ENCODE peak calls at places on chromosomes 2 and 18, in six cellular contexts. S is RWPE1, H is mesendoderm, E is heart left ventricle, J is A549, Z is thoracic aorta. C is an unnamed sample.
A peak's percentile ranks its signal among the peaks of the same experiment; 100 is the strongest.

GRCh38 chr2:62304429-62305417 is 108.8 kb downstream of the B3GNT2 start:
- DNase-seq in Z (peak; percentile 34), H (peak; percentile 92), E (peak; percentile 67), S (peak; percentile 38), J (no peak), C (peak; percentile 72)

GRCh38 chr2:68663371-68664156 is 20.2 kb downstream of the PROKR1 start:
- DNase-seq in Z (no peak), J (no peak), E (no peak), H (no peak), S (no peak), C (no peak)

GRCh38 chr2:68813596-68813995 is 57.6 kb downstream of the BMP10 start:
- DNase-seq in S (no peak), E (no peak), Z (no peak), J (no peak), H (no peak), C (no peak)

GRCh38 chr2:127610561-127610960 is 35.4 kb upstream of the GPR17 start:
- DNase-seq in H (no peak), J (no peak), E (no peak), S (no peak), Z (no peak), C (no peak)

GRCh38 chr18:70422061-70422965 is 133.5 kb downstream of the SOCS6 start:
- DNase-seq in E (peak; percentile 72), H (peak; percentile 67), J (peak; percentile 67), S (peak; percentile 87), Z (peak; percentile 52), C (peak; percentile 69)

GRCh38 chr2:180291552-180292421 is 284.7 kb upstream of the CWC22 start:
- DNase-seq in Z (no peak), E (no peak), S (peak; percentile 31), J (peak; percentile 4), H (no peak), C (no peak)

GRCh38 chr2:226771067-226771466 is 28.6 kb downstream of the IRS1 start:
- DNase-seq in J (no peak), E (peak; percentile 38), S (no peak), Z (no peak), H (no peak), C (peak; percentile 20)

GRCh38 chr2:96143231-96143847 is 1.9 kb downstream of the DUSP2 start:
- DNase-seq in H (no peak), J (no peak), E (no peak), S (no peak), Z (no peak), C (no peak)

GRCh38 chr2:61566566-61566965 is 28.4 kb upstream of the XPO1 start:
- DNase-seq in Z (no peak), S (no peak), E (no peak), H (no peak), J (no peak), C (no peak)

GRCh38 chr2:96205238-96205637 is 3.4 kb downstream of the STARD7 start:
- DNase-seq in H (no peak), E (no peak), J (no peak), S (no peak), Z (no peak), C (no peak)

GRCh38 chr2:71122917-71123316 is 7.1 kb downstream of the MCEE start:
- DNase-seq in H (no peak), S (peak; percentile 8), Z (no peak), J (no peak), E (no peak), C (no peak)

GRCh38 chr2:68943581-68944568 is 8.8 kb downstream of the GKN2 start:
- DNase-seq in J (peak; percentile 66), E (peak; percentile 44), Z (no peak), S (peak; percentile 55), H (peak; percentile 83), C (peak; percentile 15)

GRCh38 chr2:221465776-221466175 is 106.3 kb downstream of the EPHA4 start:
- DNase-seq in J (no peak), E (no peak), S (no peak), H (no peak), Z (no peak), C (no peak)

GRCh38 chr18:22846088-22846683 is 86.9 kb upstream of the RBBP8 start:
- DNase-seq in E (no peak), Z (no peak), J (peak; percentile 26), H (no peak), S (no peak), C (no peak)

GRCh38 chr2:120734930-120735611 is 597 bp upstream of the GLI2 start:
- DNase-seq in Z (no peak), S (no peak), J (no peak), E (no peak), H (no peak), C (no peak)

GRCh38 chr2:120167272-120167671 is 55.9 kb downstream of the TMEM185B start:
- DNase-seq in E (no peak), J (no peak), S (no peak), H (no peak), Z (no peak), C (no peak)

GRCh38 chr18:63365909-63366269 is 1.1 kb downstream of the KDSR start:
- DNase-seq in S (no peak), Z (no peak), H (no peak), J (peak; percentile 3), E (no peak), C (no peak)

GRCh38 chr18:77000527-77000926 is 132.1 kb downstream of the MBP start:
- DNase-seq in J (peak; percentile 23), H (peak; percentile 23), E (peak; percentile 52), S (peak; percentile 53), Z (no peak), C (peak; percentile 58)

GRCh38 chr2:169363570-169364150 is 1.3 kb upstream of the LRP2 start:
- DNase-seq in Z (no peak), E (peak; percentile 9), S (no peak), H (peak; percentile 53), J (peak; percentile 22), C (no peak)

GRCh38 chr2:191539068-191539467 is 138.9 kb upstream of the NABP1 start:
- DNase-seq in E (no peak), J (peak; percentile 29), H (peak; percentile 46), S (peak; percentile 44), Z (no peak), C (no peak)

GRCh38 chr18:26771524-26771923 is 94.0 kb downstream of the AQP4 start:
- DNase-seq in S (no peak), J (no peak), H (peak; percentile 54), Z (no peak), E (no peak), C (no peak)

GRCh38 chr2:77479395-77479794 is 42.8 kb downstream of the LRRTM4 start:
- DNase-seq in E (no peak), J (no peak), Z (no peak), H (no peak), S (no peak), C (no peak)

GRCh38 chr2:169767243-169767888 is 31.3 kb upstream of the SSB start:
- DNase-seq in S (peak; percentile 52), E (peak; percentile 44), J (peak; percentile 28), H (peak; percentile 45), Z (peak; percentile 35), C (no peak)

GRCh38 chr2:159292157-159292556 is 5.7 kb upstream of the WDSUB1 start:
- DNase-seq in H (peak; percentile 50), E (no peak), Z (no peak), J (no peak), S (no peak), C (no peak)

GRCh38 chr2:45855374-45855773 is 203.9 kb downstream of the PRKCE start:
- DNase-seq in Z (no peak), S (no peak), J (no peak), E (no peak), H (no peak), C (no peak)

GRCh38 chr2:187575081-187576067 is 21.1 kb upstream of the TFPI start:
- DNase-seq in Z (no peak), S (no peak), H (peak; percentile 40), E (no peak), J (no peak), C (no peak)

GRCh38 chr2:3633089-3633981 is 24.7 kb upstream of the ALLC start:
- DNase-seq in J (no peak), S (peak; percentile 85), Z (no peak), H (no peak), E (peak; percentile 8), C (no peak)

GRCh38 chr2:240452471-240453256 is 17.2 kb downstream of the GPC1 start:
- DNase-seq in H (peak; percentile 50), E (peak; percentile 72), J (peak; percentile 66), Z (no peak), S (peak; percentile 68), C (peak; percentile 81)
- H3K27ac ChIP-seq in H (no peak overlapping the region), E (no peak overlapping the region), J (peak overlapping the region; percentile 92), Z (no peak overlapping the region), S (peak overlapping the region; percentile 100), C (no peak overlapping the region)

DNA sequence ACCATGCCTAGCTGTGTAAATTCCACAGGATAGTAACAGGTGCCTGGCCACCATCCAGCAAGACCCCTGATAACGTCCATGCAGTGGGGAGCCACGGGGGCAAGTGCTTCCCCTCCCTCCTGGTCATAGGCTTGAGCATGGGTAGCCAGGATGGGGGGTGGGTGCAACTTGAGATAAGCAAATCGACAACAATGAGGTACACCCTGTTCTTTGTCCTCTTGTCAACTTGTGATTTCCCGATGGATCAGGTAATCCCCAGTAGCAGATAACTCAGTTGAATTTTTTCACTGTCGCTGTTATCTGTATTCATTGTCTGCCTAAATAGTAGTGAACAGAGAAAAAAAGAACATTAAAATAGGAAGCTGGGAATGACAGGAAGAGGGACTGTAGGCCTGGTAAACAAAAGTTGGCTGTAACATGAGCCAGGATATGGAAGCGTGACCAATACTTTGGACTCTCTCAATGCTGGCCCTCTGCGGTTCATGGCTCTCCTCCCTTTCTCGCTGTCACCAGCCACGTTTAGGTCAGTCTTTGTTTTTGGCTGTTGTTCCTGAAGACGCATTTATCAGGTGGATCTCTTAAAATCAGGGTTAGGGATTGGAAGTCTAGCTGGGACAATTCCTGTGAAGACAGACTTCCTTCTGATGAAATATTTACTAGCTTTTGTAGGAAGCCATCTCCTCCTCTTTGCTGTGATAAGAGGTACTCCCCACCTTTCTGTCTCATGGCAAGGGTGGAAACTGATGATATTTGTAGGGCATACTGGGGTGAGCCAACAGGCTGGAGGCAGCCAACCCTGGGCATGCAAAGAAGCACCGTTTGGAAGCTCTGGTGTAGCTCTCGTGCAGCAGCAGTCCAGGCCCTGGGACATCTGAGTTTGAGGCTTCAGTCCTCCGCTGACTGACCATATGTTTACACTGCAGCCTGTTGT is 42.4 kb downstream of the TCF7L1 start:
- DNase-seq in H (peak; percentile 84), J (no peak), S (no peak), E (peak; percentile 32), Z (no peak), C (peak; percentile 43)
- H3K27ac ChIP-seq in H (peak overlapping the region; percentile 28), J (no peak overlapping the region), S (no peak overlapping the region), E (peak overlapping the region; percentile 71), Z (no peak overlapping the region), C (peak overlapping the region; percentile 35)

GRCh38 chr18:48473816-48474215 is 64.6 kb upstream of the ZBTB7C start:
- DNase-seq in S (no peak), Z (no peak), J (no peak), H (no peak), E (no peak), C (no peak)
- H3K27ac ChIP-seq in S (no peak overlapping the region), Z (no peak overlapping the region), J (no peak overlapping the region), H (no peak overlapping the region), E (no peak overlapping the region), C (no peak overlapping the region)

DNA sequence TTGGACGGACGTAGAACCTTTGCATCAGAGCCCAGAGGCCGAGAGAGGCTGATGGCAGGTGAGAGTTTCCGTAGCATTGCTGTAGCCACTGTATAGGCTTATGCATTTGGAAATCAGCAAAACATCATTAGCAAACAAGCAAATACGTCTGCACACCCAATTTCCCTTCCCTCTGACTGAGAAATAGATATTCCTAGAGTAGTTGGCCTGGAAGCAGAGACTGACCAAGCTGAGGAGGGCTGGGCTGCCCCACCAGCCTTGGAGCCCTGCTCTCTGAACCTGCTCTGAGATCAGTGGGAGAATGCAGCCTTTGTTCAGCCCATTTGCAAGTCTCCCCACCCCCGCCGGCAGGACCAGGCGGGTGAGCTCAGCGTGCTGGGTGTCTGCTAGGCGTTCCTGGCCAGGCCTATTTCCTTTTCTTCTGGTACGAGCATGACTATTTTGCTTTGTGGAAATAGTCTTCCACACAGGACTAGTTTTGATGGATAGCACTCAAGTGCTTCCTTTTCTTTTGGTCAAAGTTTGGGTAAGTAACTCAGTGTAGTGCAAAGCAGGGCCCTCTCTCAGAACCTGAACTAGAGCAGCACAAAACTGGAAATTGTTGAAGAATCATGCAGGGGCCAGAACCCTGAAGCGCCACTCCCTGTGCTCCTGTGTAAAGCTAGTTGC is 21.9 kb upstream of the RNF149 start:
- DNase-seq in J (no peak), H (peak; percentile 84), Z (no peak), S (no peak), E (peak; percentile 64), C (peak; percentile 50)
- H3K27ac ChIP-seq in J (no peak overlapping the region), H (no peak overlapping the region), Z (no peak overlapping the region), S (no peak overlapping the region), E (peak overlapping the region; percentile 37), C (peak overlapping the region; percentile 51)

C was measured in heart right ventricle.